ENCODE peak calls at places on chromosomes 12 and 14, in four cellular contexts. One of them, this sample, is unnamed.

GRCh38 chr12:126667340-126667739 is 1599.6 kb upstream of the TMEM132C start:
- DNase-seq in OCI-LY7: no peak
- DNase-seq in psoas muscle: no peak
- DNase-seq in brain microvascular endothelial cell: peak
- DNase-seq in this sample: no peak

GRCh38 chr14:20278414-20278813 is 27.3 kb downstream of the TTC5 start:
- DNase-seq in OCI-LY7: no peak
- DNase-seq in psoas muscle: no peak
- DNase-seq in brain microvascular endothelial cell: peak
- DNase-seq in this sample: peak

GRCh38 chr14:96938946-96939345 is 141.8 kb downstream of the VRK1 start:
- DNase-seq in OCI-LY7: no peak
- DNase-seq in psoas muscle: no peak
- DNase-seq in brain microvascular endothelial cell: no peak
- DNase-seq in this sample: peak

GRCh38 chr12:7019043-7019569 is 830 bp upstream of the LPCAT3 start:
- DNase-seq in OCI-LY7: no peak
- DNase-seq in psoas muscle: no peak
- DNase-seq in brain microvascular endothelial cell: no peak
- DNase-seq in this sample: no peak

GRCh38 chr12:51798507-51798906 is 50.0 kb downstream of the FIGNL2 start:
- DNase-seq in OCI-LY7: no peak
- DNase-seq in psoas muscle: no peak
- DNase-seq in brain microvascular endothelial cell: no peak
- DNase-seq in this sample: no peak

GRCh38 chr12:27549801-27550652 is 26.0 kb downstream of the PPFIBP1 start:
- DNase-seq in OCI-LY7: no peak
- DNase-seq in psoas muscle: peak
- DNase-seq in brain microvascular endothelial cell: peak
- DNase-seq in this sample: peak

GRCh38 chr14:76644875-76645518 is 116.3 kb upstream of the VASH1 start:
- DNase-seq in OCI-LY7: peak
- DNase-seq in psoas muscle: no peak
- DNase-seq in brain microvascular endothelial cell: peak
- DNase-seq in this sample: no peak

GRCh38 chr12:44193281-44193680 is 357.4 kb downstream of the TMEM117 start:
- DNase-seq in OCI-LY7: no peak
- DNase-seq in psoas muscle: no peak
- DNase-seq in brain microvascular endothelial cell: no peak
- DNase-seq in this sample: no peak

GRCh38 chr12:75704208-75704607 is 192.8 kb upstream of the KRR1 start:
- DNase-seq in OCI-LY7: no peak
- DNase-seq in psoas muscle: no peak
- DNase-seq in brain microvascular endothelial cell: no peak
- DNase-seq in this sample: no peak

GRCh38 chr14:96616168-96616681 is 114.0 kb downstream of the PAPOLA start:
- DNase-seq in OCI-LY7: no peak
- DNase-seq in psoas muscle: no peak
- DNase-seq in brain microvascular endothelial cell: no peak
- DNase-seq in this sample: no peak

GRCh38 chr12:12236896-12237295 is 29.9 kb downstream of the LRP6 start:
- DNase-seq in OCI-LY7: no peak
- DNase-seq in psoas muscle: no peak
- DNase-seq in brain microvascular endothelial cell: no peak
- DNase-seq in this sample: no peak

GRCh38 chr14:74571441-74571841 is 40.6 kb downstream of the LTBP2 start:
- DNase-seq in OCI-LY7: no peak
- DNase-seq in psoas muscle: peak
- DNase-seq in brain microvascular endothelial cell: peak
- DNase-seq in this sample: no peak

GRCh38 chr14:21199611-21200570 is 44.0 kb upstream of the OR5AU1 start:
- DNase-seq in OCI-LY7: no peak
- DNase-seq in psoas muscle: no peak
- DNase-seq in brain microvascular endothelial cell: no peak
- DNase-seq in this sample: no peak

GRCh38 chr14:106286697-106287290 is 760.4 kb downstream of the TMEM121 start:
- DNase-seq in OCI-LY7: no peak
- DNase-seq in psoas muscle: no peak
- DNase-seq in brain microvascular endothelial cell: no peak
- DNase-seq in this sample: peak

GRCh38 chr12:107134558-107134957 is 41.2 kb upstream of the CRY1 start:
- DNase-seq in OCI-LY7: peak
- DNase-seq in psoas muscle: no peak
- DNase-seq in brain microvascular endothelial cell: no peak
- DNase-seq in this sample: no peak

GRCh38 chr12:113479578-113480335 is 8.1 kb upstream of the LHX5 start:
- DNase-seq in OCI-LY7: no peak
- DNase-seq in psoas muscle: no peak
- DNase-seq in brain microvascular endothelial cell: no peak
- DNase-seq in this sample: no peak

GRCh38 chr14:76784266-76784874 is 23.1 kb downstream of the VASH1 start:
- DNase-seq in OCI-LY7: no peak
- DNase-seq in psoas muscle: no peak
- DNase-seq in brain microvascular endothelial cell: no peak
- DNase-seq in this sample: no peak

GRCh38 chr12:2553388-2554126 is 241.2 kb upstream of the FKBP4 start:
- DNase-seq in OCI-LY7: no peak
- DNase-seq in psoas muscle: no peak
- DNase-seq in brain microvascular endothelial cell: no peak
- DNase-seq in this sample: no peak

GRCh38 chr12:124495194-124495983 is 72.0 kb downstream of the NCOR2 start:
- DNase-seq in OCI-LY7: no peak
- DNase-seq in psoas muscle: no peak
- DNase-seq in brain microvascular endothelial cell: no peak
- DNase-seq in this sample: no peak

GRCh38 chr12:32440120-32440865 is 40.9 kb downstream of the FGD4 start:
- DNase-seq in OCI-LY7: no peak
- DNase-seq in psoas muscle: no peak
- DNase-seq in brain microvascular endothelial cell: no peak
- DNase-seq in this sample: no peak

GRCh38 chr14:105529506-105530445 is 3.4 kb downstream of the TMEM121 start:
- DNase-seq in OCI-LY7: peak
- DNase-seq in psoas muscle: no peak
- DNase-seq in brain microvascular endothelial cell: no peak
- DNase-seq in this sample: peak

GRCh38 chr12:128079-128478 is 61.5 kb downstream of the IQSEC3 start:
- DNase-seq in OCI-LY7: peak
- DNase-seq in psoas muscle: no peak
- DNase-seq in brain microvascular endothelial cell: no peak
- DNase-seq in this sample: peak

DNA sequence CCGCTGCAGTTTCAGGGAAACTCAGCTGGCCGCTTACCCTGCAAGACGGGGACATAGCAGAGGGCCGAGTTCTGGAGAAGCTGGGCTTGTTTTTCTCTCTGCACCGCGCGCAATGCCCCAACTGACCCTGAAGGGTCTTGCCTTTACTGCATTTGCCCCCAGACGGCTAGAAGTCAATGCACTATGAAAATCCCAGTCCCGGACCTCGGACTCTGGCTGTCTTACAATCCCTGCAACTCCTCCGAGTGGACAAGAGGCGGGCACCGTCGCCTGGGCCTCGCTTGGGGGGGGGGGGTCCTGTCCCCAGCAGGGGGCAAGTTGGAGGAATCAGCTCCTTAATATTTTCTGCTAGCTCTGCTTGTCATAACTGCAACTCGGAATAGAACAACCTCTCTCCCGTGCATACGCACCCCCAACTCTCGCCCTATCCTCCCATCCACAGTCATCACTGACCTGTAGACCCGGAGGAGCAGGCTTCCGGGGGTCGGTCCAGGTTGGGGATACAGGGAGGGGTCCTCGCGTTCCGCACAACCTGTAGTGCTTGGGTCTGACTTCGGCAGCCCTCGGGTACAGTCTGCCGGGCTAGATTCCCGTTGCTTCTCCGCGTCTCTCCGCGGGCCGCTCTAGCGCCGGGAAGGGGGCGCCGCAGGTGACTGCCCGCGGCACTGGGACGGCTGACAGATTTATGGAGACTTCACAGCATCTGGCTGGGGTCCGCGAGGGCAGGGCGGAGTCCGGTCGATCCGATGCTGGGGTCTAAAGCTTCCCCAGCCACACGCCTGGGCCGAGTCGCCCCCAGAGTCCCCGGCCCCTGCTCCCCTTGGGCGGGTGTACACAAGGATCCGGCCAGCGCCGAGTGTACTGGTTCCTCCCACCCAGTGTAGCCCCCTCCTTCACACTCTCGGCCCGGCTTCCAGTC is 3.3 kb upstream of the PAX9 start:
- DNase-seq in OCI-LY7: no peak
- DNase-seq in psoas muscle: no peak
- DNase-seq in brain microvascular endothelial cell: no peak
- DNase-seq in this sample: no peak
- H3K4me3 ChIP-seq in OCI-LY7: no peak
- H3K4me3 ChIP-seq in psoas muscle: peak
- H3K4me3 ChIP-seq in brain microvascular endothelial cell: no peak
- H3K4me3 ChIP-seq in this sample: no peak

GRCh38 chr12:81811066-81811777 is 52.1 kb upstream of the PPFIA2 start:
- DNase-seq in OCI-LY7: no peak
- DNase-seq in psoas muscle: no peak
- DNase-seq in brain microvascular endothelial cell: peak
- DNase-seq in this sample: no peak
- TF ChIP-seq CTCF in OCI-LY7: no peak
- TF ChIP-seq CTCF in psoas muscle: no peak
- TF ChIP-seq CTCF in brain microvascular endothelial cell: no peak
- TF ChIP-seq CTCF in this sample: no peak

GRCh38 chr14:99233222-99234035 is 38.6 kb downstream of the BCL11B start:
- DNase-seq in OCI-LY7: no peak
- DNase-seq in psoas muscle: no peak
- DNase-seq in brain microvascular endothelial cell: no peak
- DNase-seq in this sample: no peak
- H3K4me3 ChIP-seq in OCI-LY7: no peak
- H3K4me3 ChIP-seq in psoas muscle: no peak
- H3K4me3 ChIP-seq in brain microvascular endothelial cell: no peak
- H3K4me3 ChIP-seq in this sample: no peak

GRCh38 chr12:24534632-24535031 is 414.3 kb downstream of the BCAT1 start:
- DNase-seq in OCI-LY7: no peak
- DNase-seq in psoas muscle: peak
- DNase-seq in brain microvascular endothelial cell: no peak
- DNase-seq in this sample: no peak
- TF ChIP-seq CTCF in OCI-LY7: no peak
- TF ChIP-seq CTCF in psoas muscle: no peak
- TF ChIP-seq CTCF in brain microvascular endothelial cell: peak
- TF ChIP-seq CTCF in this sample: no peak

GRCh38 chr12:53994691-53995310 is 5.2 kb upstream of the HOXC9 start:
- DNase-seq in OCI-LY7: no peak
- DNase-seq in psoas muscle: no peak
- DNase-seq in brain microvascular endothelial cell: no peak
- DNase-seq in this sample: peak
- H3K4me3 ChIP-seq in OCI-LY7: no peak
- H3K4me3 ChIP-seq in psoas muscle: peak
- H3K4me3 ChIP-seq in brain microvascular endothelial cell: no peak
- H3K4me3 ChIP-seq in this sample: no peak

GRCh38 chr14:50862171-50862570 is 9.7 kb upstream of the ABHD12B start:
- DNase-seq in OCI-LY7: no peak
- DNase-seq in psoas muscle: no peak
- DNase-seq in brain microvascular endothelial cell: no peak
- DNase-seq in this sample: no peak

GRCh38 chr14:50860478-50861086 is 11.3 kb upstream of the ABHD12B start:
- DNase-seq in OCI-LY7: peak
- DNase-seq in psoas muscle: peak
- DNase-seq in brain microvascular endothelial cell: peak
- DNase-seq in this sample: peak

GRCh38 chr14:50856660-50857059 is 15.2 kb upstream of the ABHD12B start:
- DNase-seq in OCI-LY7: no peak
- DNase-seq in psoas muscle: no peak
- DNase-seq in brain microvascular endothelial cell: no peak
- DNase-seq in this sample: no peak

GRCh38 chr14:50855558-50855957 is 16.3 kb upstream of the ABHD12B start:
- DNase-seq in OCI-LY7: no peak
- DNase-seq in psoas muscle: no peak
- DNase-seq in brain microvascular endothelial cell: no peak
- DNase-seq in this sample: no peak

DNA sequence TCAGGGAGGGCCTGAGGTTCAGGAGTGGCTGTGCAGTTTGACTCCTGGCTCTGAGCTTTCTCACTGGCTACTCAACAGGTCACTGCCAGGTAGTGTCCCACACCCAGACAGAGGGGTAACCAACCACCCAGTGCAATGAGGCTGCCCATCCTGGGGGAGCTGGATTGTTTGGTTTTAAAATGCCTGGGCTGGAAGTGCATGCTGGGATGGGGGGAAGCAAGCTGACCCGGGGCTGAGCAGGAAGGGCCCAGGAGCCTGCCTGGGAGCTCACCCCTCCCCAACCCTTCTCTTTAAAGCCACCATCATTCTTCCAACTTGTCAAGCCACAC is 12.6 kb upstream of the ABHD12B start:
- DNase-seq in OCI-LY7: no peak
- DNase-seq in psoas muscle: no peak
- DNase-seq in brain microvascular endothelial cell: no peak
- DNase-seq in this sample: no peak
- TF ChIP-seq CTCF in OCI-LY7: no peak
- TF ChIP-seq CTCF in psoas muscle: no peak
- TF ChIP-seq CTCF in brain microvascular endothelial cell: no peak
- TF ChIP-seq CTCF in this sample: no peak